ENCODE peak calls at places on chromosome X, in four cellular contexts. One of them, this sample, is unnamed. For H3K27me3, the result is how much of the 10 kb centered on the place peaks cover.

GRCh38 chrX:44002569-44002968 is 29.4 kb upstream of the NDP start:
- DNase-seq in K562: no peak
- DNase-seq in HepG2: no peak
- DNase-seq in HCT116: no peak
- DNase-seq in this sample: no peak

GRCh38 chrX:132480581-132481203 is 8.1 kb downstream of the MBNL3 start:
- DNase-seq in HepG2: peak
- DNase-seq in K562: no peak
- DNase-seq in HCT116: no peak
- DNase-seq in this sample: no peak

GRCh38 chrX:66633541-66633940 is 5.3 kb downstream of the EDA2R start:
- DNase-seq in HCT116: no peak
- DNase-seq in K562: no peak
- DNase-seq in HepG2: no peak
- DNase-seq in this sample: no peak

GRCh38 chrX:2500681-2501151 is at the start of the genes DHRSX and ZBED1:
- DNase-seq in HCT116: no peak
- DNase-seq in HepG2: no peak
- DNase-seq in K562: peak
- DNase-seq in this sample: no peak

GRCh38 chrX:150848914-150849365 is 49.5 kb downstream of the CD99L2 start:
- DNase-seq in K562: peak
- DNase-seq in HepG2: peak
- DNase-seq in HCT116: no peak
- DNase-seq in this sample: peak

GRCh38 chrX:74431807-74432206 is 10.5 kb downstream of the SLC16A2 start:
- DNase-seq in HepG2: no peak
- DNase-seq in HCT116: no peak
- DNase-seq in K562: no peak
- DNase-seq in this sample: no peak

GRCh38 chrX:136189222-136189621 is 41.9 kb downstream of the FHL1 start:
- DNase-seq in HCT116: no peak
- DNase-seq in HepG2: no peak
- DNase-seq in K562: no peak
- DNase-seq in this sample: no peak

GRCh38 chrX:49160908-49161307 is 1.6 kb upstream of the MAGIX start:
- DNase-seq in K562: no peak
- DNase-seq in HepG2: no peak
- DNase-seq in HCT116: no peak
- DNase-seq in this sample: no peak

GRCh38 chrX:138710311-138710791 is 1.2 kb downstream of the FGF13 start:
- DNase-seq in HCT116: no peak
- DNase-seq in K562: no peak
- DNase-seq in HepG2: no peak
- DNase-seq in this sample: no peak

GRCh38 chrX:530726-531610 is 99.6 kb upstream of the SHOX start:
- DNase-seq in HepG2: no peak
- DNase-seq in HCT116: no peak
- DNase-seq in K562: no peak
- DNase-seq in this sample: no peak

GRCh38 chrX:148470324-148470723 is 30.1 kb upstream of the AFF2 start:
- DNase-seq in HepG2: no peak
- DNase-seq in HCT116: no peak
- DNase-seq in K562: no peak
- DNase-seq in this sample: no peak

GRCh38 chrX:50161143-50161542 is 39.7 kb downstream of the AKAP4 start:
- DNase-seq in HepG2: no peak
- DNase-seq in HCT116: no peak
- DNase-seq in K562: no peak
- DNase-seq in this sample: no peak

GRCh38 chrX:1475881-1476280 is 23.2 kb upstream of the ASMTL start:
- DNase-seq in K562: no peak
- DNase-seq in HepG2: no peak
- DNase-seq in HCT116: no peak
- DNase-seq in this sample: no peak

GRCh38 chrX:65607070-65607742 is 60.2 kb upstream of the MSN start:
- DNase-seq in K562: no peak
- DNase-seq in HCT116: no peak
- DNase-seq in HepG2: no peak
- DNase-seq in this sample: no peak

GRCh38 chrX:46961574-46962279 is 49.5 kb downstream of the JADE3 start:
- DNase-seq in HCT116: no peak
- DNase-seq in HepG2: no peak
- DNase-seq in K562: no peak
- DNase-seq in this sample: no peak

GRCh38 chrX:139382529-139382928 is 148.0 kb upstream of the F9 start:
- DNase-seq in HCT116: no peak
- DNase-seq in HepG2: no peak
- DNase-seq in K562: no peak
- DNase-seq in this sample: no peak

GRCh38 chrX:49058794-49059193 is at the start of gene CCDC120:
- DNase-seq in HepG2: no peak
- DNase-seq in K562: no peak
- DNase-seq in HCT116: no peak
- DNase-seq in this sample: no peak

GRCh38 chrX:154734101-154734781 is 16.6 kb downstream of the GAB3 start:
- DNase-seq in K562: no peak
- DNase-seq in HepG2: no peak
- DNase-seq in HCT116: no peak
- DNase-seq in this sample: no peak

GRCh38 chrX:275967-276587 is 5.1 kb upstream of the PLCXD1 start:
- DNase-seq in HepG2: peak
- DNase-seq in K562: peak
- DNase-seq in HCT116: peak
- DNase-seq in this sample: no peak

GRCh38 chrX:40201486-40201885 is 103.7 kb upstream of the BCOR start:
- DNase-seq in K562: no peak
- DNase-seq in HepG2: no peak
- DNase-seq in HCT116: no peak
- DNase-seq in this sample: no peak

GRCh38 chrX:35622021-35622420 is 176.1 kb upstream of the MAGEB16 start:
- DNase-seq in K562: no peak
- DNase-seq in HepG2: no peak
- DNase-seq in HCT116: no peak
- DNase-seq in this sample: no peak

GRCh38 chrX:9530848-9531274 is 66.0 kb downstream of the TBL1X start:
- DNase-seq in HCT116: no peak
- DNase-seq in HepG2: peak
- DNase-seq in K562: peak
- DNase-seq in this sample: no peak

GRCh38 chrX:88558421-88558820 is 188.6 kb upstream of the CPXCR1 start:
- DNase-seq in HepG2: no peak
- DNase-seq in HCT116: no peak
- DNase-seq in K562: no peak
- DNase-seq in this sample: no peak

GRCh38 chrX:123308663-123309062 is 124.6 kb downstream of the GRIA3 start:
- DNase-seq in HCT116: no peak
- DNase-seq in K562: no peak
- DNase-seq in HepG2: no peak
- DNase-seq in this sample: no peak

GRCh38 chrX:45714864-45715263 is 514.2 kb upstream of the DIPK2B start:
- DNase-seq in HepG2: no peak
- DNase-seq in K562: no peak
- DNase-seq in HCT116: peak
- DNase-seq in this sample: no peak
- TF ChIP-seq TCF7L2 in HepG2: no peak
- TF ChIP-seq TCF7L2 in K562: no peak
- TF ChIP-seq TCF7L2 in HCT116: peak
- TF ChIP-seq TCF7L2 in this sample: no peak

DNA sequence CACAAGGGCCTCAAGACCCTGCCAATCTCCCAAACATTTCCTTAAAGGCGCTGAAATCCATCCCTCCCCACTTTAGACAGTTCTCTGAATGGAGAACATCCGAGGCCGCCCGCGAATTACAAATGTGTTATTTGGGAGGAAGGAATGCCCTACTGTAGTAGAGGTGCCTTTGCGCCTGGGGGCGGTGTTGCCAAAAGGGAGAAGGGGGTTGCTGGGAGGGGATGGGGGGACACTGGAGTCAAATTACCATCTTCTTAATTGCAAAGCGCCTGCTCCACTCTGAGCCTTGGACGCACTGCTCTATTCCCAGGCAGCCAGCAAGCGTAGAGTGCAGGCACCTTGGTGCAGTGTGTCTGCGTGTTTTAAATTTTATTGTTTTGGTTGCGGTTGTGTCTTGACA is 2.7 kb downstream of the TMEM255A start:
- DNase-seq in HCT116: no peak
- DNase-seq in K562: no peak
- DNase-seq in HepG2: no peak
- DNase-seq in this sample: no peak
- H3K27me3 ChIP-seq in HCT116: under half
- H3K27me3 ChIP-seq in K562: under half
- H3K27me3 ChIP-seq in HepG2: under half
- H3K27me3 ChIP-seq in this sample: under half

GRCh38 chrX:112636951-112637541 is 42.7 kb downstream of the LHFPL1 start:
- DNase-seq in HCT116: no peak
- DNase-seq in HepG2: no peak
- DNase-seq in K562: no peak
- DNase-seq in this sample: no peak
- TF ChIP-seq TCF7L2 in HCT116: no peak
- TF ChIP-seq TCF7L2 in HepG2: no peak
- TF ChIP-seq TCF7L2 in K562: no peak
- TF ChIP-seq TCF7L2 in this sample: no peak

DNA sequence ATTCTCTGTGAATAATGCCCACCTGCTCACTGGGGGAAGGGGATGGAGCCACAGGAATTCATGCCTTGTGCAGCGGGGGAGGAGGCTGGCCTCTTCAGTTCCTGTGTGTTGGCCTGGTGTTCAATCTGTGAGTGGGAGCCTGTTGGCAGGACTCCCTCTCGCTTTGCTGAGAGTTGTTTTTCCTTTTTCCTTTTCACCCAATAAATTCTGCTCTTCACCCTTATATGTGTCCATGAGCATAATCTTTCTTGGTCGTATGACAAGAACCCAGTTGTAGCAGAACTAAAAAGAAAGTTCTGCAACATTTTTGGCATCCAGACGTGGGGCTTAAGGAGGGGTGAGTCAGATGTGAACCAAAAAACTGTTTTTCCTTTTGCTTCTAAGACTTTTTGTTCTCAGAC is 235.2 kb upstream of the HDX start:
- DNase-seq in K562: no peak
- DNase-seq in HCT116: no peak
- DNase-seq in HepG2: no peak
- DNase-seq in this sample: no peak
- H3K27me3 ChIP-seq in K562: under half
- H3K27me3 ChIP-seq in HCT116: under half
- H3K27me3 ChIP-seq in HepG2: under half
- H3K27me3 ChIP-seq in this sample: under half

DNA sequence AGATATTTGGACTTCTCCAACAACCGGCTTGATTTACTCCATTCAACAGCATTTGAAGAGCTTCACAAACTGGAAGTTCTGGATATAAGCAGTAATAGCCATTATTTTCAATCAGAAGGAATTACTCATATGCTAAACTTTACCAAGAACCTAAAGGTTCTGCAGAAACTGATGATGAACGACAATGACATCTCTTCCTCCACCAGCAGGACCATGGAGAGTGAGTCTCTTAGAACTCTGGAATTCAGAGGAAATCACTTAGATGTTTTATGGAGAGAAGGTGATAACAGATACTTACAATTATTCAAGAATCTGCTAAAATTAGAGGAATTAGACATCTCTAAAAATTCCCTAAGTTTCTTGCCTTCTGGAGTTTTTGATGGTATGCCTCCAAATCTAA is 19.3 kb upstream of the TLR8 start:
- DNase-seq in HCT116: no peak
- DNase-seq in K562: no peak
- DNase-seq in HepG2: no peak
- DNase-seq in this sample: no peak
- TF ChIP-seq TCF7L2 in HCT116: no peak
- TF ChIP-seq TCF7L2 in K562: no peak
- TF ChIP-seq TCF7L2 in HepG2: no peak
- TF ChIP-seq TCF7L2 in this sample: no peak

This sample was measured in Panc1.